ENCODE peak calls at places on chromosomes 7 and 10, in seven cellular contexts. One of them, this sample, is unnamed.

GRCh38 chr10:59838390-59838789 is 68.0 kb downstream of the CCDC6 start:
- DNase-seq in breast epithelium: no peak
- DNase-seq in ovary: no peak
- DNase-seq in right lobe of liver: no peak
- DNase-seq in K562: no peak
- DNase-seq in prostate gland: no peak
- DNase-seq in gastrocnemius medialis: no peak
- DNase-seq in this sample: no peak

GRCh38 chr10:29804025-29804852 is 169.5 kb upstream of the SVIL start:
- DNase-seq in breast epithelium: no peak
- DNase-seq in K562: no peak
- DNase-seq in ovary: no peak
- DNase-seq in prostate gland: peak; percentile 70
- DNase-seq in right lobe of liver: no peak
- DNase-seq in gastrocnemius medialis: peak; percentile 83
- DNase-seq in this sample: no peak

GRCh38 chr10:124063736-124064135 is 29.7 kb downstream of the CHST15 start:
- DNase-seq in gastrocnemius medialis: no peak
- DNase-seq in right lobe of liver: no peak
- DNase-seq in prostate gland: peak; percentile 25
- DNase-seq in breast epithelium: no peak
- DNase-seq in ovary: peak; percentile 72
- DNase-seq in K562: no peak
- DNase-seq in this sample: no peak

GRCh38 chr10:31134303-31134928 is 102.8 kb upstream of the ZNF438 start:
- DNase-seq in gastrocnemius medialis: no peak
- DNase-seq in prostate gland: no peak
- DNase-seq in breast epithelium: no peak
- DNase-seq in K562: no peak
- DNase-seq in ovary: peak; percentile 39
- DNase-seq in right lobe of liver: no peak
- DNase-seq in this sample: peak; percentile 19

GRCh38 chr7:155867734-155868400 is 55.6 kb upstream of the SHH start:
- DNase-seq in K562: no peak
- DNase-seq in ovary: no peak
- DNase-seq in gastrocnemius medialis: no peak
- DNase-seq in prostate gland: no peak
- DNase-seq in right lobe of liver: no peak
- DNase-seq in breast epithelium: no peak
- DNase-seq in this sample: no peak

GRCh38 chr7:47311891-47312290 is 270.0 kb downstream of the TNS3 start:
- DNase-seq in gastrocnemius medialis: no peak
- DNase-seq in breast epithelium: no peak
- DNase-seq in ovary: no peak
- DNase-seq in K562: no peak
- DNase-seq in prostate gland: no peak
- DNase-seq in right lobe of liver: no peak
- DNase-seq in this sample: no peak

GRCh38 chr7:41107330-41107937 is 595.5 kb downstream of the INHBA start:
- DNase-seq in right lobe of liver: no peak
- DNase-seq in prostate gland: peak; percentile 52
- DNase-seq in K562: no peak
- DNase-seq in ovary: no peak
- DNase-seq in breast epithelium: peak; percentile 70
- DNase-seq in gastrocnemius medialis: no peak
- DNase-seq in this sample: no peak

GRCh38 chr7:83427929-83428328 is 221.0 kb downstream of the SEMA3E start:
- DNase-seq in K562: no peak
- DNase-seq in gastrocnemius medialis: no peak
- DNase-seq in ovary: no peak
- DNase-seq in breast epithelium: no peak
- DNase-seq in right lobe of liver: no peak
- DNase-seq in prostate gland: no peak
- DNase-seq in this sample: no peak

GRCh38 chr10:126704637-126705036 is 34.1 kb upstream of the C10orf90 start:
- DNase-seq in ovary: no peak
- DNase-seq in prostate gland: no peak
- DNase-seq in breast epithelium: no peak
- DNase-seq in K562: no peak
- DNase-seq in right lobe of liver: no peak
- DNase-seq in gastrocnemius medialis: no peak
- DNase-seq in this sample: no peak

GRCh38 chr10:107767185-107767584 is 602.7 kb upstream of the SORCS1 start:
- DNase-seq in ovary: no peak
- DNase-seq in breast epithelium: no peak
- DNase-seq in prostate gland: no peak
- DNase-seq in gastrocnemius medialis: no peak
- DNase-seq in K562: no peak
- DNase-seq in right lobe of liver: no peak
- DNase-seq in this sample: no peak

GRCh38 chr10:46516660-46517416 is 39.6 kb downstream of the GPRIN2 start:
- DNase-seq in right lobe of liver: no peak
- DNase-seq in K562: no peak
- DNase-seq in gastrocnemius medialis: no peak
- DNase-seq in breast epithelium: peak; percentile 41
- DNase-seq in prostate gland: no peak
- DNase-seq in ovary: peak; percentile 9
- DNase-seq in this sample: no peak

GRCh38 chr7:136103545-136104268 is 126.5 kb upstream of the MTPN start:
- DNase-seq in K562: no peak
- DNase-seq in right lobe of liver: no peak
- DNase-seq in ovary: no peak
- DNase-seq in gastrocnemius medialis: no peak
- DNase-seq in breast epithelium: no peak
- DNase-seq in prostate gland: no peak
- DNase-seq in this sample: no peak

GRCh38 chr10:44327461-44327860 is 57.4 kb downstream of the CXCL12 start:
- DNase-seq in K562: no peak
- DNase-seq in breast epithelium: no peak
- DNase-seq in gastrocnemius medialis: no peak
- DNase-seq in right lobe of liver: no peak
- DNase-seq in prostate gland: no peak
- DNase-seq in ovary: no peak
- DNase-seq in this sample: no peak

GRCh38 chr10:91708174-91708861 is 75.4 kb upstream of the PPP1R3C start:
- DNase-seq in ovary: no peak
- DNase-seq in gastrocnemius medialis: no peak
- DNase-seq in right lobe of liver: no peak
- DNase-seq in prostate gland: no peak
- DNase-seq in K562: no peak
- DNase-seq in breast epithelium: no peak
- DNase-seq in this sample: no peak

GRCh38 chr10:58512470-58513188 is at the start of gene BICC1:
- DNase-seq in prostate gland: peak; percentile 31
- DNase-seq in gastrocnemius medialis: peak; percentile 32
- DNase-seq in breast epithelium: no peak
- DNase-seq in right lobe of liver: peak; percentile 57
- DNase-seq in K562: no peak
- DNase-seq in ovary: peak; percentile 71
- DNase-seq in this sample: no peak

GRCh38 chr10:73553316-73553715 is 37.8 kb downstream of the USP54 start:
- DNase-seq in right lobe of liver: no peak
- DNase-seq in ovary: no peak
- DNase-seq in K562: no peak
- DNase-seq in prostate gland: peak; percentile 39
- DNase-seq in breast epithelium: no peak
- DNase-seq in gastrocnemius medialis: peak; percentile 87
- DNase-seq in this sample: no peak

GRCh38 chr10:133268532-133268931 is 8.1 kb downstream of the ADAM8 start:
- DNase-seq in gastrocnemius medialis: no peak
- DNase-seq in right lobe of liver: no peak
- DNase-seq in K562: no peak
- DNase-seq in breast epithelium: no peak
- DNase-seq in ovary: no peak
- DNase-seq in prostate gland: no peak
- DNase-seq in this sample: no peak
- TF ChIP-seq POLR2A in gastrocnemius medialis: no peak
- TF ChIP-seq POLR2A in right lobe of liver: no peak
- TF ChIP-seq POLR2A in K562: no peak
- TF ChIP-seq POLR2A in breast epithelium: no peak
- TF ChIP-seq POLR2A in ovary: no peak
- TF ChIP-seq POLR2A in prostate gland: no peak
- TF ChIP-seq POLR2A in this sample: no peak

GRCh38 chr10:99924451-99924850 is 85.3 kb downstream of the DNMBP start:
- DNase-seq in ovary: no peak
- DNase-seq in right lobe of liver: no peak
- DNase-seq in breast epithelium: no peak
- DNase-seq in prostate gland: no peak
- DNase-seq in K562: no peak
- DNase-seq in gastrocnemius medialis: no peak
- DNase-seq in this sample: no peak

GRCh38 chr10:99924856-99925255 is 84.9 kb downstream of the DNMBP start:
- DNase-seq in right lobe of liver: no peak
- DNase-seq in breast epithelium: no peak
- DNase-seq in K562: no peak
- DNase-seq in ovary: no peak
- DNase-seq in prostate gland: no peak
- DNase-seq in gastrocnemius medialis: no peak
- DNase-seq in this sample: no peak

GRCh38 chr10:99929360-99929759 is 80.4 kb downstream of the DNMBP start:
- DNase-seq in right lobe of liver: no peak
- DNase-seq in gastrocnemius medialis: no peak
- DNase-seq in K562: no peak
- DNase-seq in prostate gland: no peak
- DNase-seq in breast epithelium: no peak
- DNase-seq in ovary: no peak
- DNase-seq in this sample: no peak

GRCh38 chr10:99927719-99928280 is 81.9 kb downstream of the DNMBP start:
- DNase-seq in ovary: no peak
- DNase-seq in prostate gland: no peak
- DNase-seq in breast epithelium: no peak
- DNase-seq in right lobe of liver: no peak
- DNase-seq in gastrocnemius medialis: no peak
- DNase-seq in K562: no peak
- DNase-seq in this sample: no peak

GRCh38 chr10:99926925-99927718 is 82.6 kb downstream of the DNMBP start:
- DNase-seq in gastrocnemius medialis: peak; percentile 34
- DNase-seq in breast epithelium: no peak
- DNase-seq in ovary: peak; percentile 60
- DNase-seq in right lobe of liver: no peak
- DNase-seq in prostate gland: peak; percentile 26
- DNase-seq in K562: no peak
- DNase-seq in this sample: no peak
- TF ChIP-seq POLR2A in gastrocnemius medialis: no peak
- TF ChIP-seq POLR2A in breast epithelium: no peak
- TF ChIP-seq POLR2A in ovary: no peak
- TF ChIP-seq POLR2A in right lobe of liver: no peak
- TF ChIP-seq POLR2A in prostate gland: no peak
- TF ChIP-seq POLR2A in K562: no peak
- TF ChIP-seq POLR2A in this sample: no peak

GRCh38 chr7:149462101-149462520 is 1.2 kb upstream of the ZNF777 start:
- DNase-seq in K562: no peak
- DNase-seq in ovary: no peak
- DNase-seq in breast epithelium: no peak
- DNase-seq in right lobe of liver: no peak
- DNase-seq in prostate gland: no peak
- DNase-seq in gastrocnemius medialis: no peak
- DNase-seq in this sample: no peak

GRCh38 chr7:149458235-149458634 is 2.6 kb downstream of the ZNF777 start:
- DNase-seq in prostate gland: no peak
- DNase-seq in right lobe of liver: no peak
- DNase-seq in K562: no peak
- DNase-seq in breast epithelium: no peak
- DNase-seq in ovary: no peak
- DNase-seq in gastrocnemius medialis: no peak
- DNase-seq in this sample: no peak

GRCh38 chr7:149459201-149459539 is 1.7 kb downstream of the ZNF777 start:
- DNase-seq in K562: no peak
- DNase-seq in prostate gland: no peak
- DNase-seq in gastrocnemius medialis: no peak
- DNase-seq in right lobe of liver: no peak
- DNase-seq in breast epithelium: no peak
- DNase-seq in ovary: no peak
- DNase-seq in this sample: no peak

GRCh38 chr7:149459540-149460433 is 1.1 kb downstream of the ZNF777 start:
- DNase-seq in prostate gland: no peak
- DNase-seq in K562: peak; percentile 88
- DNase-seq in ovary: no peak
- DNase-seq in breast epithelium: no peak
- DNase-seq in gastrocnemius medialis: no peak
- DNase-seq in right lobe of liver: no peak
- DNase-seq in this sample: peak; percentile 55

GRCh38 chr7:149460493-149461330 is at the start of gene ZNF777:
- DNase-seq in right lobe of liver: peak; percentile 87
- DNase-seq in breast epithelium: peak; percentile 84
- DNase-seq in ovary: peak; percentile 75
- DNase-seq in K562: no peak
- DNase-seq in gastrocnemius medialis: peak; percentile 80
- DNase-seq in prostate gland: peak; percentile 73
- DNase-seq in this sample: peak; percentile 90
- TF ChIP-seq POLR2A in right lobe of liver: peak; percentile 62
- TF ChIP-seq POLR2A in breast epithelium: no peak
- TF ChIP-seq POLR2A in ovary: no peak
- TF ChIP-seq POLR2A in K562: peak; percentile 76
- TF ChIP-seq POLR2A in gastrocnemius medialis: no peak
- TF ChIP-seq POLR2A in prostate gland: no peak
- TF ChIP-seq POLR2A in this sample: peak; percentile 66

GRCh38 chr10:52313350-52314006 is 603 bp upstream of the DKK1 start:
- DNase-seq in prostate gland: no peak
- DNase-seq in gastrocnemius medialis: no peak
- DNase-seq in K562: no peak
- DNase-seq in ovary: no peak
- DNase-seq in breast epithelium: no peak
- DNase-seq in right lobe of liver: no peak
- DNase-seq in this sample: no peak

GRCh38 chr10:52312999-52313349 is 1.1 kb upstream of the DKK1 start:
- DNase-seq in K562: no peak
- DNase-seq in right lobe of liver: no peak
- DNase-seq in gastrocnemius medialis: no peak
- DNase-seq in breast epithelium: no peak
- DNase-seq in ovary: no peak
- DNase-seq in prostate gland: no peak
- DNase-seq in this sample: no peak

GRCh38 chr10:52314007-52314821 is at the start of gene DKK1:
- DNase-seq in ovary: no peak
- DNase-seq in right lobe of liver: peak; percentile 66
- DNase-seq in K562: no peak
- DNase-seq in breast epithelium: no peak
- DNase-seq in gastrocnemius medialis: peak; percentile 46
- DNase-seq in prostate gland: peak; percentile 51
- DNase-seq in this sample: peak; percentile 65

GRCh38 chr10:52308251-52309031 is 5.6 kb upstream of the DKK1 start:
- DNase-seq in prostate gland: peak; percentile 62
- DNase-seq in gastrocnemius medialis: peak; percentile 30
- DNase-seq in K562: no peak
- DNase-seq in ovary: peak; percentile 32
- DNase-seq in right lobe of liver: peak; percentile 60
- DNase-seq in breast epithelium: no peak
- DNase-seq in this sample: peak; percentile 53
- TF ChIP-seq POLR2A in prostate gland: no peak
- TF ChIP-seq POLR2A in gastrocnemius medialis: no peak
- TF ChIP-seq POLR2A in K562: no peak
- TF ChIP-seq POLR2A in ovary: no peak
- TF ChIP-seq POLR2A in right lobe of liver: no peak
- TF ChIP-seq POLR2A in breast epithelium: no peak
- TF ChIP-seq POLR2A in this sample: no peak

This sample was measured in erythroblast.